ENCODE peak calls at places on chromosome 12, in seven cellular contexts. Y, K, M, B, T, Q and W are unnamed samples.

GRCh38 chr12:121784460-121784859 is 9.0 kb downstream of the RHOF start:
- DNase-seq in Y (no peak), K (peak; percentile 89), M (no peak), B (no peak), T (no peak), Q (no peak), W (no peak)

GRCh38 chr12:49626169-49626835 is 2.9 kb downstream of the PRPF40B start:
- DNase-seq in Y (peak; percentile 59), K (peak; percentile 66), M (no peak), B (no peak), T (no peak), Q (no peak), W (no peak)

GRCh38 chr12:82838827-82839226 is 152.1 kb downstream of the TMTC2 start:
- DNase-seq in Y (no peak), K (no peak), M (no peak), B (no peak), T (no peak), Q (no peak), W (no peak)

GRCh38 chr12:6567824-6568617 is at the start of gene NOP2:
- DNase-seq in Y (peak; percentile 94), K (peak; percentile 84), M (peak; percentile 75), B (peak; percentile 65), T (peak; percentile 55), Q (peak; percentile 66), W (peak; percentile 94)

GRCh38 chr12:58291106-58291505 is 349.7 kb downstream of the ATP23 start:
- DNase-seq in Y (peak; percentile 7), K (no peak), M (no peak), B (no peak), T (no peak), Q (no peak), W (peak; percentile 24)

GRCh38 chr12:103780093-103780440 is 61.0 kb downstream of the NT5DC3 start:
- DNase-seq in Y (no peak), K (peak; percentile 31), M (no peak), B (no peak), T (no peak), Q (no peak), W (no peak)

GRCh38 chr12:93573552-93574223 is 1.2 kb downstream of the SOCS2 start:
- DNase-seq in Y (peak; percentile 28), K (no peak), M (no peak), B (no peak), T (no peak), Q (no peak), W (peak; percentile 10)

GRCh38 chr12:46472893-46473633 is 100.5 kb upstream of the SLC38A2 start:
- DNase-seq in Y (no peak), K (peak; percentile 88), M (peak; percentile 42), B (no peak), T (no peak), Q (no peak), W (no peak)